ENCODE peak calls at places on chromosome 6, in ten cellular contexts. B, L, M, K, O, X, N, V, G and S are unnamed samples.

GRCh38 chr6:43671801-43672690 is 15.5 kb downstream of the MRPS18A start:
- DNase-seq in K (no peak), B (no peak), M (no peak), N (no peak), V (no peak), L (no peak), O (no peak), X (no peak), G (no peak), S (no peak)

GRCh38 chr6:16179063-16179462 is 50.2 kb downstream of the MYLIP start:
- DNase-seq in G (no peak), O (no peak), B (no peak), M (no peak), N (no peak), L (no peak), X (no peak), V (no peak), K (no peak), S (no peak)

GRCh38 chr6:21970560-21970959 is 326.3 kb downstream of the PRL start:
- DNase-seq in G (no peak), O (no peak), N (no peak), X (no peak), V (no peak), K (no peak), B (no peak), M (no peak), L (no peak), S (no peak)

GRCh38 chr6:133609404-133610270 is 279.3 kb upstream of the TCF21 start:
- DNase-seq in M (peak), V (no peak), N (peak), B (no peak), L (peak), G (no peak), K (no peak), O (peak), X (no peak), S (peak)

GRCh38 chr6:32148289-32148688 is 3.5 kb downstream of the PRRT1 start:
- DNase-seq in M (no peak), G (no peak), B (no peak), X (no peak), K (no peak), O (no peak), L (no peak), V (no peak), N (no peak), S (no peak)

GRCh38 chr6:41671376-41671775 is 33.1 kb downstream of the MDFI start:
- DNase-seq in B (no peak), X (no peak), K (no peak), O (no peak), L (no peak), V (no peak), N (no peak), M (no peak), G (no peak), S (no peak)

GRCh38 chr6:157292202-157292601 is 31.1 kb downstream of the TMEM242 start:
- DNase-seq in M (no peak), B (no peak), X (no peak), K (no peak), L (no peak), V (no peak), O (no peak), G (no peak), N (no peak), S (no peak)

GRCh38 chr6:42877695-42878094 is 1.7 kb upstream of the RPL7L1 start:
- DNase-seq in B (no peak), K (no peak), O (no peak), G (no peak), M (no peak), N (no peak), L (no peak), V (no peak), X (no peak), S (no peak)

GRCh38 chr6:105844275-105844848 is 241.8 kb upstream of the PRDM1 start:
- DNase-seq in O (no peak), N (no peak), K (no peak), V (no peak), G (no peak), X (no peak), L (no peak), B (peak), M (peak), S (no peak)

GRCh38 chr6:20564777-20565176 is 30.5 kb downstream of the CDKAL1 start:
- DNase-seq in V (no peak), B (no peak), L (no peak), G (peak), N (no peak), O (no peak), M (peak), X (no peak), K (no peak), S (no peak)

GRCh38 chr6:84193140-84193708 is 34.2 kb downstream of the CEP162 start:
- DNase-seq in M (peak), G (no peak), X (no peak), V (no peak), B (no peak), N (no peak), O (peak), K (no peak), L (peak), S (peak)

GRCh38 chr6:136959471-136959891 is 37.4 kb downstream of the SLC35D3 start:
- DNase-seq in X (peak), M (no peak), K (peak), V (no peak), O (no peak), G (no peak), L (no peak), N (peak), B (no peak), S (no peak)

GRCh38 chr6:14423955-14424354 is 306.4 kb downstream of the CD83 start:
- DNase-seq in M (no peak), G (no peak), L (no peak), V (no peak), O (no peak), K (no peak), B (no peak), X (no peak), N (no peak), S (no peak)

GRCh38 chr6:89895273-89895874 is 1.1 kb downstream of the GJA10 start:
- DNase-seq in G (no peak), N (peak), L (no peak), K (peak), V (no peak), B (no peak), M (peak), X (no peak), O (no peak), S (peak)

GRCh38 chr6:104187616-104188015 is 672.1 kb downstream of the HACE1 start:
- DNase-seq in V (no peak), B (no peak), X (no peak), L (no peak), K (no peak), O (no peak), G (no peak), M (no peak), N (no peak), S (no peak)

GRCh38 chr6:99613398-99613704 is 6.7 kb downstream of the PRDM13 start:
- DNase-seq in X (peak), L (no peak), O (peak), G (peak), M (peak), V (no peak), B (no peak), K (no peak), N (no peak), S (no peak)

GRCh38 chr6:40444811-40445210 is 142.4 kb downstream of the LRFN2 start:
- DNase-seq in K (no peak), O (no peak), B (no peak), V (no peak), X (no peak), N (no peak), L (no peak), M (no peak), G (no peak), S (no peak)

GRCh38 chr6:106474476-106474875 is 114.0 kb downstream of the CRYBG1 start:
- DNase-seq in M (no peak), B (no peak), O (no peak), N (no peak), G (no peak), K (no peak), V (no peak), X (no peak), L (no peak), S (no peak)

GRCh38 chr6:96716221-96716620 is 121.1 kb downstream of the GPR63 start:
- DNase-seq in G (no peak), V (no peak), N (no peak), X (peak), B (no peak), M (no peak), K (no peak), O (no peak), L (no peak), S (no peak)

GRCh38 chr6:79526897-79527296 is 10.3 kb downstream of the LCA5 start:
- DNase-seq in G (no peak), B (no peak), V (no peak), L (no peak), X (no peak), N (peak), M (no peak), O (no peak), K (no peak), S (no peak)

GRCh38 chr6:121612916-121613315 is 177.5 kb downstream of the GJA1 start:
- DNase-seq in K (no peak), X (no peak), B (no peak), N (no peak), M (no peak), V (no peak), O (no peak), L (no peak), G (no peak), S (no peak)

GRCh38 chr6:2695464-2696095 is 55.1 kb downstream of the MYLK4 start:
- DNase-seq in G (no peak), O (no peak), M (peak), N (peak), K (no peak), B (no peak), X (peak), L (peak), V (no peak), S (no peak)

GRCh38 chr6:129112591-129112990 is 229.7 kb downstream of the LAMA2 start:
- DNase-seq in G (no peak), V (no peak), K (no peak), B (no peak), L (no peak), X (no peak), N (no peak), M (no peak), O (no peak), S (no peak)

GRCh38 chr6:145483191-145483996 is 251.9 kb downstream of the EPM2A start:
- DNase-seq in K (no peak), V (no peak), N (no peak), L (peak), M (peak), O (peak), X (no peak), G (no peak), B (no peak), S (no peak)

GRCh38 chr6:159107451-159108260 is 61.5 kb upstream of the FNDC1 start:
- DNase-seq in B (no peak), M (no peak), K (peak), G (no peak), X (peak), V (no peak), O (no peak), L (no peak), N (no peak), S (no peak)

GRCh38 chr6:159104931-159105330 is 60.1 kb upstream of the TAGAP start:
- DNase-seq in V (no peak), N (no peak), B (no peak), K (no peak), O (no peak), G (no peak), L (no peak), X (no peak), M (no peak), S (no peak)

GRCh38 chr6:159108438-159108985 is 60.7 kb upstream of the FNDC1 start:
- DNase-seq in G (no peak), K (no peak), N (no peak), B (no peak), V (no peak), L (no peak), M (no peak), X (no peak), O (no peak), S (no peak)

GRCh38 chr6:159105716-159106115 is 60.9 kb upstream of the TAGAP start:
- DNase-seq in X (no peak), V (no peak), G (no peak), N (no peak), M (no peak), B (no peak), O (no peak), L (no peak), K (no peak), S (no peak)

GRCh38 chr6:159106627-159107241 is 61.9 kb upstream of the TAGAP start:
- DNase-seq in G (no peak), L (peak), X (peak), N (peak), V (peak), O (peak), M (peak), K (peak), B (peak), S (no peak)
- TF ChIP-seq POLR2A in G (peak), L (no peak), X (peak), N (no peak), V (no peak), O (no peak), M (no peak), K (no peak), B (no peak), S (no peak)

GRCh38 chr6:130138909-130139242 is 83.9 kb downstream of the SAMD3 start:
- DNase-seq in N (no peak), B (no peak), X (no peak), M (no peak), L (no peak), K (no peak), V (no peak), G (no peak), O (no peak), S (no peak)
- TF ChIP-seq POLR2A in N (no peak), B (no peak), X (no peak), M (no peak), L (no peak), K (no peak), V (no peak), G (no peak), O (no peak), S (no peak)

GRCh38 chr6:117267766-117268534 is 2.6 kb downstream of the VGLL2 start:
- DNase-seq in M (no peak), K (peak), V (no peak), X (no peak), O (no peak), N (peak), G (no peak), B (no peak), L (no peak), S (no peak)
- TF ChIP-seq POLR2A in M (no peak), K (no peak), V (no peak), X (no peak), O (no peak), N (no peak), G (no peak), B (no peak), L (no peak), S (no peak)

GRCh38 chr6:30062471-30063178 is 1.6 kb downstream of the POLR1H start:
- DNase-seq in G (no peak), L (no peak), K (no peak), V (no peak), O (no peak), B (no peak), M (no peak), N (peak), X (no peak), S (no peak)

GRCh38 chr6:30071081-30071818 is 4.3 kb downstream of the PPP1R11 start:
- DNase-seq in K (peak), B (peak), L (no peak), O (no peak), V (peak), M (peak), N (no peak), X (peak), G (no peak), S (no peak)

GRCh38 chr6:30067460-30068139 is 602 bp downstream of the PPP1R11 start:
- DNase-seq in N (no peak), M (no peak), V (no peak), X (no peak), L (no peak), B (no peak), G (peak), K (no peak), O (peak), S (no peak)

GRCh38 chr6:30063315-30063714 is 2.2 kb downstream of the POLR1H start:
- DNase-seq in O (no peak), V (no peak), N (no peak), B (no peak), M (no peak), L (no peak), K (no peak), X (no peak), G (no peak), S (no peak)

GRCh38 chr6:30066577-30067459 is at the start of gene PPP1R11:
- DNase-seq in K (peak), N (peak), L (peak), M (peak), B (peak), X (peak), V (peak), G (peak), O (peak), S (peak)
- TF ChIP-seq POLR2A in K (peak), N (peak), L (peak), M (peak), B (no peak), X (peak), V (peak), G (peak), O (peak), S (peak)

GRCh38 chr6:154615483-154616025 is 105.1 kb upstream of the CNKSR3 start:
- DNase-seq in V (peak), N (peak), K (no peak), O (peak), B (peak), G (no peak), X (peak), L (peak), M (peak), S (peak)
- TF ChIP-seq POLR2A in V (no peak), N (no peak), K (no peak), O (no peak), B (no peak), G (no peak), X (no peak), L (no peak), M (no peak), S (no peak)

GRCh38 chr6:165746331-165746730 is 83.3 kb upstream of the PDE10A start:
- DNase-seq in O (no peak), M (no peak), G (no peak), X (no peak), K (no peak), V (peak), L (no peak), N (no peak), B (no peak), S (no peak)
- TF ChIP-seq POLR2A in O (no peak), M (no peak), G (no peak), X (no peak), K (no peak), V (no peak), L (no peak), N (no peak), B (no peak), S (no peak)

GRCh38 chr6:63636516-63636968 is 940 bp downstream of the PHF3 start:
- DNase-seq in L (peak), M (peak), K (no peak), V (peak), O (peak), G (no peak), N (peak), X (peak), B (peak), S (no peak)

GRCh38 chr6:63637865-63638445 is 2.4 kb downstream of the PHF3 start:
- DNase-seq in N (no peak), G (no peak), K (no peak), V (no peak), M (no peak), O (no peak), B (no peak), X (peak), L (no peak), S (no peak)

GRCh38 chr6:63634630-63635029 is 972 bp upstream of the PHF3 start:
- DNase-seq in B (no peak), X (peak), G (no peak), O (no peak), M (no peak), V (no peak), N (peak), K (no peak), L (no peak), S (no peak)

GRCh38 chr6:63635165-63635562 is 438 bp upstream of the PHF3 start:
- DNase-seq in L (no peak), G (no peak), M (no peak), K (no peak), N (peak), V (no peak), X (no peak), O (no peak), B (no peak), S (no peak)

DNA sequence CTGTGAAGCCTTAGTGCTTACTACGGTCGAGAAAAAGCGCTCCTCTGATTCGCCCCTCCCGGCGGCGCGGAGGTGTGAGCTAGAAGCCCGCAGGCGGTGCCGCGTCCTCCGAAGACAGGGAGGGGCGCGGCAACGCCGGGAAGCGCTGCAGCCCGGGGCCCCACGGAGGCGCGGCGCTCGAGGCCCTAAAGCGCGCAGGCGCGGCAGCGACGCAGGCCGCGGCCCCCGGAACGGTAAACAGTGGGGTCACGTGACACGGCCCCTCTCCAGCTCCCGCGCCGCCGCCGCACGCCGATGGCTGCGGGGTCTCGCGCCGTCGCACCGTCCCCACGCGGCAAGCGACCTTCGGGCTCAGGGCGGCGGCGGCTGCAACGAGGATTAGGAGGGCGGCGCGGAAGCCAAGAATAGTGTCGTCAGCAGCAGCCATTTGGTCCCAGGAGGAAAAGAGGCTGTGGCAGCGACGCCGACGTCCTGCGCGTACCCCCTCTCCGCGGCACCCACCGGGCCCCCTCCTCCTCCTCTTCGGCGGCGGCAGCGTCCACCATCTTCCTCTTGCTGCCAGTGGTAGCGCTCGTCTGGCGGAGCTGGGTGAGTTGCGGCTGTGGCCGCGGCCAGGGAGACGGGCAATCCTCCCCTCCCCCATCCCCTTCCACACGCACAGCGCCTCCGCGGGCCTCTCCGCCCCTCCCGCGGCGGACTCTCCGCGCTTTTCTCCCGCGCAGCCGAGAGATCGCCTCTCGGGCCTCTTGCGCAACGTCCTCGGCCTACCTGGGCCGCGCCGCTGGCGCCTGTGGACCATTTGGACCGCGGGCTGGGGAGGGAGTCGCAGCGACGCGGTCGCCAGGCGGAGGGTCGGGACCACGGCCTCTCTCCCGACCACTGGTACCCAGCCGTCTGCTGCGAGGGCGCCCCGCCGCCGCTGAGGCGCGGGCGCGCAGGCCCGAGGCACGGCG is at the start of gene PHF3:
- DNase-seq in G (peak), M (peak), K (peak), X (peak), V (peak), N (peak), O (peak), L (peak), B (peak), S (peak)
- TF ChIP-seq POLR2A in G (peak), M (peak), K (peak), X (peak), V (peak), N (peak), O (no peak), L (peak), B (no peak), S (peak)

GRCh38 chr6:33782561-33782960 is 6.4 kb downstream of the LEMD2 start:
- DNase-seq in K (no peak), G (no peak), M (no peak), V (no peak), N (no peak), O (no peak), B (no peak), X (no peak), L (no peak), S (no peak)

GRCh38 chr6:33783781-33784520 is 5.0 kb downstream of the LEMD2 start:
- DNase-seq in L (no peak), B (no peak), N (no peak), K (no peak), O (no peak), V (no peak), G (no peak), X (no peak), M (no peak), S (no peak)

GRCh38 chr6:33779895-33780294 is 9.0 kb downstream of the LEMD2 start:
- DNase-seq in V (no peak), K (no peak), L (no peak), N (no peak), O (no peak), M (no peak), G (no peak), X (no peak), B (no peak), S (no peak)

GRCh38 chr6:33779305-33779704 is 9.6 kb downstream of the LEMD2 start:
- DNase-seq in L (no peak), K (no peak), V (no peak), B (no peak), G (no peak), M (no peak), X (no peak), N (peak), O (no peak), S (no peak)

GRCh38 chr6:33781105-33781975 is 7.6 kb downstream of the LEMD2 start:
- DNase-seq in G (no peak), X (no peak), N (no peak), B (no peak), V (no peak), K (peak), O (peak), L (peak), M (no peak), S (peak)
- TF ChIP-seq POLR2A in G (no peak), X (no peak), N (no peak), B (no peak), V (no peak), K (no peak), O (no peak), L (no peak), M (no peak), S (no peak)

GRCh38 chr6:108001696-108002231 is 43.8 kb upstream of the SEC63 start:
- DNase-seq in X (no peak), K (no peak), L (no peak), B (no peak), V (no peak), M (no peak), G (no peak), N (no peak), O (no peak), S (no peak)
- TF ChIP-seq POLR2A in X (no peak), K (no peak), L (no peak), B (no peak), V (no peak), M (no peak), G (no peak), N (no peak), O (no peak), S (no peak)